ENCODE peak calls at places on chromosome 14, in six cellular contexts. One of them, this sample, is unnamed.

GRCh38 chr14:35336171-35337073 is 44.2 kb downstream of the PSMA6 start:
- DNase-seq in colonic mucosa: peak; percentile 93
- DNase-seq in adrenal gland: peak; percentile 98
- DNase-seq in stomach: peak; percentile 94
- DNase-seq in gastrocnemius medialis: peak; percentile 91
- DNase-seq in esophagus muscularis mucosa: peak; percentile 96
- DNase-seq in this sample: no peak

GRCh38 chr14:54606631-54607133 is 39.8 kb downstream of the SAMD4A start:
- DNase-seq in adrenal gland: peak; percentile 45
- DNase-seq in stomach: no peak
- DNase-seq in gastrocnemius medialis: peak; percentile 78
- DNase-seq in esophagus muscularis mucosa: no peak
- DNase-seq in colonic mucosa: no peak
- DNase-seq in this sample: no peak

GRCh38 chr14:29865299-29865698 is 62.3 kb downstream of the PRKD1 start:
- DNase-seq in stomach: no peak
- DNase-seq in gastrocnemius medialis: no peak
- DNase-seq in esophagus muscularis mucosa: no peak
- DNase-seq in colonic mucosa: no peak
- DNase-seq in adrenal gland: no peak
- DNase-seq in this sample: no peak

GRCh38 chr14:36619853-36620252 is 37.4 kb upstream of the NKX2-8 start:
- DNase-seq in esophagus muscularis mucosa: no peak
- DNase-seq in colonic mucosa: no peak
- DNase-seq in gastrocnemius medialis: no peak
- DNase-seq in adrenal gland: no peak
- DNase-seq in stomach: no peak
- DNase-seq in this sample: no peak

GRCh38 chr14:45262637-45263036 is 9.6 kb upstream of the MIS18BP1 start:
- DNase-seq in colonic mucosa: no peak
- DNase-seq in stomach: peak; percentile 28
- DNase-seq in adrenal gland: no peak
- DNase-seq in esophagus muscularis mucosa: no peak
- DNase-seq in gastrocnemius medialis: no peak
- DNase-seq in this sample: no peak

GRCh38 chr14:32205984-32206383 is 2.9 kb upstream of the RNU6-8 start:
- DNase-seq in colonic mucosa: no peak
- DNase-seq in gastrocnemius medialis: no peak
- DNase-seq in adrenal gland: no peak
- DNase-seq in stomach: no peak
- DNase-seq in esophagus muscularis mucosa: no peak
- DNase-seq in this sample: no peak

GRCh38 chr14:24403294-24404013 is 4.7 kb downstream of the NYNRIN start:
- DNase-seq in esophagus muscularis mucosa: no peak
- DNase-seq in adrenal gland: no peak
- DNase-seq in colonic mucosa: no peak
- DNase-seq in gastrocnemius medialis: no peak
- DNase-seq in stomach: peak; percentile 24
- DNase-seq in this sample: no peak

GRCh38 chr14:51604078-51604477 is 47.6 kb upstream of the FRMD6 start:
- DNase-seq in colonic mucosa: no peak
- DNase-seq in adrenal gland: no peak
- DNase-seq in esophagus muscularis mucosa: no peak
- DNase-seq in gastrocnemius medialis: no peak
- DNase-seq in stomach: no peak
- DNase-seq in this sample: no peak

GRCh38 chr14:53619625-53620324 is 336.9 kb downstream of the BMP4 start:
- DNase-seq in gastrocnemius medialis: no peak
- DNase-seq in esophagus muscularis mucosa: no peak
- DNase-seq in colonic mucosa: no peak
- DNase-seq in adrenal gland: no peak
- DNase-seq in stomach: no peak
- DNase-seq in this sample: no peak

GRCh38 chr14:51653096-51653814 is 1.5 kb downstream of the FRMD6 start:
- DNase-seq in esophagus muscularis mucosa: no peak
- DNase-seq in gastrocnemius medialis: no peak
- DNase-seq in stomach: no peak
- DNase-seq in colonic mucosa: no peak
- DNase-seq in adrenal gland: peak; percentile 20
- DNase-seq in this sample: no peak

GRCh38 chr14:72528059-72528950 is 365.6 kb downstream of the DPF3 start:
- DNase-seq in colonic mucosa: no peak
- DNase-seq in adrenal gland: no peak
- DNase-seq in stomach: no peak
- DNase-seq in gastrocnemius medialis: no peak
- DNase-seq in esophagus muscularis mucosa: no peak
- DNase-seq in this sample: no peak

GRCh38 chr14:21026251-21026987 is 1.6 kb upstream of the NDRG2 start:
- DNase-seq in gastrocnemius medialis: peak; percentile 56
- DNase-seq in stomach: no peak
- DNase-seq in adrenal gland: no peak
- DNase-seq in esophagus muscularis mucosa: no peak
- DNase-seq in colonic mucosa: no peak
- DNase-seq in this sample: no peak

GRCh38 chr14:61077946-61078738 is 97.1 kb downstream of the SLC38A6 start:
- DNase-seq in esophagus muscularis mucosa: no peak
- DNase-seq in gastrocnemius medialis: no peak
- DNase-seq in stomach: no peak
- DNase-seq in adrenal gland: no peak
- DNase-seq in colonic mucosa: no peak
- DNase-seq in this sample: no peak

GRCh38 chr14:55701638-55702037 is 121.6 kb downstream of the KTN1 start:
- DNase-seq in gastrocnemius medialis: no peak
- DNase-seq in colonic mucosa: no peak
- DNase-seq in stomach: no peak
- DNase-seq in esophagus muscularis mucosa: peak; percentile 26
- DNase-seq in adrenal gland: no peak
- DNase-seq in this sample: no peak

GRCh38 chr14:36661506-36662257 is at the start of gene PAX9:
- DNase-seq in colonic mucosa: peak; percentile 90
- DNase-seq in gastrocnemius medialis: peak; percentile 63
- DNase-seq in stomach: peak; percentile 78
- DNase-seq in esophagus muscularis mucosa: peak; percentile 72
- DNase-seq in adrenal gland: peak; percentile 62
- DNase-seq in this sample: no peak

GRCh38 chr14:33686856-33687255 is 264.0 kb downstream of the EGLN3 start:
- DNase-seq in stomach: no peak
- DNase-seq in esophagus muscularis mucosa: no peak
- DNase-seq in adrenal gland: no peak
- DNase-seq in gastrocnemius medialis: no peak
- DNase-seq in colonic mucosa: no peak
- DNase-seq in this sample: no peak

GRCh38 chr14:24252289-24253124 is 10.1 kb upstream of the TINF2 start:
- DNase-seq in colonic mucosa: no peak
- DNase-seq in esophagus muscularis mucosa: no peak
- DNase-seq in adrenal gland: no peak
- DNase-seq in stomach: no peak
- DNase-seq in gastrocnemius medialis: no peak
- DNase-seq in this sample: no peak

GRCh38 chr14:101230851-101231550 is 327.5 kb upstream of the RTL1 start:
- DNase-seq in stomach: no peak
- DNase-seq in colonic mucosa: no peak
- DNase-seq in gastrocnemius medialis: no peak
- DNase-seq in esophagus muscularis mucosa: no peak
- DNase-seq in adrenal gland: no peak
- DNase-seq in this sample: no peak

GRCh38 chr14:51554953-51555352 is 96.8 kb upstream of the FRMD6 start:
- DNase-seq in esophagus muscularis mucosa: no peak
- DNase-seq in gastrocnemius medialis: no peak
- DNase-seq in stomach: no peak
- DNase-seq in colonic mucosa: no peak
- DNase-seq in adrenal gland: no peak
- DNase-seq in this sample: no peak

GRCh38 chr14:56774503-56774902 is 35.8 kb downstream of the OTX2 start:
- DNase-seq in colonic mucosa: no peak
- DNase-seq in adrenal gland: no peak
- DNase-seq in stomach: no peak
- DNase-seq in gastrocnemius medialis: no peak
- DNase-seq in esophagus muscularis mucosa: no peak
- DNase-seq in this sample: peak; percentile 84

GRCh38 chr14:74211945-74212580 is 27.2 kb upstream of the VSX2 start:
- DNase-seq in esophagus muscularis mucosa: no peak
- DNase-seq in colonic mucosa: no peak
- DNase-seq in gastrocnemius medialis: no peak
- DNase-seq in adrenal gland: no peak
- DNase-seq in stomach: no peak
- DNase-seq in this sample: no peak

DNA sequence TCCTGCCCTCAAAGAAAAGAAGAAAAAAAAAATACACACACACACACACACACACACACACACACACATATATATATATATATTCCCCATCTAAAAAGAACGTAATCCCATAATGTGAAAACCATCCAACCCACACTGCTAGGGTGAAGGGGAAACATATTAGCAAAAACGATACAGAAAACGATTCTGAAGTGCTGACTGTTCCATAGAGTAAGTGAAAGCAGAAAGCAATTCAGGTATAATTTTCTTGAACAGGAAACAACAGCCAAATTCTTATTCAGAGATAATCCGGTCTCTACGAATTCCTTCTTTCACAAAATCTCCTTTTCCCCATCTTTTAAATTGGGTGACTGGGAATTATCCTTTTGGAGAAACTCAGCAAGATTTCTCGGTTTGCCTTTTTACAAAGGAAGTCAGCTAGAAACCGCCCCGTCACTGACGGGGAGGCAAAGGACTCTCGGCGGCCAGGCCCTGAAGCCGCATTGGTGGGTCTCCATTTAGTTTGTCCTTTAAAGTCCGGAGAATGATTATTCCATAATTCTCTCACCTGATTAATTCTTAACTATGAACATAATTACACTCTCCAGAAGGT is 393.4 kb downstream of the NOVA1 start:
- DNase-seq in colonic mucosa: no peak
- DNase-seq in stomach: no peak
- DNase-seq in esophagus muscularis mucosa: no peak
- DNase-seq in gastrocnemius medialis: no peak
- DNase-seq in adrenal gland: no peak
- DNase-seq in this sample: no peak
- H3K27me3 ChIP-seq in colonic mucosa: no peaks in the 10 kb centered on the region
- H3K27me3 ChIP-seq in stomach: no peaks in the 10 kb centered on the region
- H3K27me3 ChIP-seq in esophagus muscularis mucosa: no peaks in the 10 kb centered on the region
- H3K27me3 ChIP-seq in gastrocnemius medialis: peaks cover 2% of the 10 kb centered on the region
- H3K27me3 ChIP-seq in adrenal gland: no peaks in the 10 kb centered on the region
- H3K27me3 ChIP-seq in this sample: peaks cover 23% of the 10 kb centered on the region

GRCh38 chr14:92481386-92481785 is 32.2 kb upstream of the RIN3 start:
- DNase-seq in gastrocnemius medialis: no peak
- DNase-seq in colonic mucosa: no peak
- DNase-seq in adrenal gland: no peak
- DNase-seq in stomach: no peak
- DNase-seq in esophagus muscularis mucosa: no peak
- DNase-seq in this sample: no peak
- TF ChIP-seq CTCF in gastrocnemius medialis: no peak
- TF ChIP-seq CTCF in colonic mucosa: no peak
- TF ChIP-seq CTCF in adrenal gland: no peak
- TF ChIP-seq CTCF in stomach: no peak
- TF ChIP-seq CTCF in esophagus muscularis mucosa: no peak
- TF ChIP-seq CTCF in this sample: no peak

GRCh38 chr14:76328457-76329137 is 47.3 kb upstream of the ESRRB start:
- DNase-seq in adrenal gland: no peak
- DNase-seq in esophagus muscularis mucosa: no peak
- DNase-seq in colonic mucosa: no peak
- DNase-seq in gastrocnemius medialis: peak; percentile 29
- DNase-seq in stomach: no peak
- DNase-seq in this sample: no peak
- H3K27me3 ChIP-seq in adrenal gland: peaks cover 19% of the 10 kb centered on the region
- H3K27me3 ChIP-seq in esophagus muscularis mucosa: no peaks in the 10 kb centered on the region
- H3K27me3 ChIP-seq in colonic mucosa: no peaks in the 10 kb centered on the region
- H3K27me3 ChIP-seq in gastrocnemius medialis: no peaks in the 10 kb centered on the region
- H3K27me3 ChIP-seq in stomach: no peaks in the 10 kb centered on the region
- H3K27me3 ChIP-seq in this sample: no peaks in the 10 kb centered on the region

GRCh38 chr14:67987596-67987995 is 168.0 kb downstream of the RAD51B start:
- DNase-seq in adrenal gland: no peak
- DNase-seq in esophagus muscularis mucosa: no peak
- DNase-seq in stomach: no peak
- DNase-seq in gastrocnemius medialis: no peak
- DNase-seq in colonic mucosa: no peak
- DNase-seq in this sample: no peak
- TF ChIP-seq CTCF in adrenal gland: no peak
- TF ChIP-seq CTCF in esophagus muscularis mucosa: no peak
- TF ChIP-seq CTCF in stomach: no peak
- TF ChIP-seq CTCF in gastrocnemius medialis: no peak
- TF ChIP-seq CTCF in colonic mucosa: no peak
- TF ChIP-seq CTCF in this sample: no peak

GRCh38 chr14:62117718-62118164 is 355.5 kb downstream of the SNAPC1 start:
- DNase-seq in esophagus muscularis mucosa: no peak
- DNase-seq in gastrocnemius medialis: no peak
- DNase-seq in adrenal gland: no peak
- DNase-seq in colonic mucosa: no peak
- DNase-seq in stomach: no peak
- DNase-seq in this sample: no peak

GRCh38 chr14:62118871-62119270 is 356.7 kb downstream of the SNAPC1 start:
- DNase-seq in gastrocnemius medialis: no peak
- DNase-seq in adrenal gland: no peak
- DNase-seq in stomach: no peak
- DNase-seq in colonic mucosa: no peak
- DNase-seq in esophagus muscularis mucosa: no peak
- DNase-seq in this sample: no peak

GRCh38 chr14:62118461-62118860 is 356.2 kb downstream of the SNAPC1 start:
- DNase-seq in adrenal gland: no peak
- DNase-seq in esophagus muscularis mucosa: no peak
- DNase-seq in stomach: no peak
- DNase-seq in colonic mucosa: no peak
- DNase-seq in gastrocnemius medialis: no peak
- DNase-seq in this sample: no peak

GRCh38 chr14:62117010-62117717 is 354.9 kb downstream of the SNAPC1 start:
- DNase-seq in colonic mucosa: peak; percentile 26
- DNase-seq in gastrocnemius medialis: peak; percentile 15
- DNase-seq in esophagus muscularis mucosa: no peak
- DNase-seq in adrenal gland: peak; percentile 23
- DNase-seq in stomach: peak; percentile 48
- DNase-seq in this sample: peak; percentile 82
- H3K27me3 ChIP-seq in colonic mucosa: peaks cover 25% of the 10 kb centered on the region
- H3K27me3 ChIP-seq in gastrocnemius medialis: peaks cover 40% of the 10 kb centered on the region
- H3K27me3 ChIP-seq in esophagus muscularis mucosa: peaks cover 21% of the 10 kb centered on the region
- H3K27me3 ChIP-seq in adrenal gland: peaks cover 47% of the 10 kb centered on the region
- H3K27me3 ChIP-seq in stomach: no peaks in the 10 kb centered on the region
- H3K27me3 ChIP-seq in this sample: no peaks in the 10 kb centered on the region

GRCh38 chr14:82009076-82009475 is 475.4 kb upstream of the SEL1L start:
- DNase-seq in stomach: no peak
- DNase-seq in colonic mucosa: no peak
- DNase-seq in gastrocnemius medialis: no peak
- DNase-seq in adrenal gland: no peak
- DNase-seq in esophagus muscularis mucosa: no peak
- DNase-seq in this sample: peak; percentile 13
- TF ChIP-seq CTCF in stomach: no peak
- TF ChIP-seq CTCF in colonic mucosa: no peak
- TF ChIP-seq CTCF in gastrocnemius medialis: no peak
- TF ChIP-seq CTCF in adrenal gland: no peak
- TF ChIP-seq CTCF in esophagus muscularis mucosa: no peak
- TF ChIP-seq CTCF in this sample: peak; percentile 43

DNA sequence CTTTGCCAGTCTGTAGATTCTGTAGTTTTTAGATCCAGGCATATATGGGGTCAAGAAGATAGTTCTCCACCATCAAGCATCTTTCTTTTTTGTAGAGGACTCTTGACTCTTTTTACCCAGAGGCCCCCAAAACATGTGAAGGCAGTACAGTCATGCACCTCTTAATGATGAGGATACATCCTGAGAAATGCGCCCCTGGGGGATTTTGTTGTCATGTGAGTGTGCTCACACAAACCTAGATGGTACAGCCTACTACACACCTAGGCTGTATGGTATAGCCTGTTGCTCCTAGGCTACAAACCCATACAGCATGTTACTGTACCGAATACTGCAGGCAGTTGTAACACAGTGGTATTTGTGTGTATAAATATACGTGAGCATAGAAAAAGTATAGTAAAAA is 23.0 kb downstream of the EVL start:
- DNase-seq in adrenal gland: no peak
- DNase-seq in gastrocnemius medialis: no peak
- DNase-seq in colonic mucosa: no peak
- DNase-seq in esophagus muscularis mucosa: no peak
- DNase-seq in stomach: no peak
- DNase-seq in this sample: no peak
- H3K27me3 ChIP-seq in adrenal gland: no peaks in the 10 kb centered on the region
- H3K27me3 ChIP-seq in gastrocnemius medialis: no peaks in the 10 kb centered on the region
- H3K27me3 ChIP-seq in colonic mucosa: no peaks in the 10 kb centered on the region
- H3K27me3 ChIP-seq in esophagus muscularis mucosa: no peaks in the 10 kb centered on the region
- H3K27me3 ChIP-seq in stomach: no peaks in the 10 kb centered on the region
- H3K27me3 ChIP-seq in this sample: no peaks in the 10 kb centered on the region

This sample was measured in WERI-Rb-1.